ENCODE peak calls at places on chromosomes 5 and 9, in nine cellular contexts. One of them, this sample, is unnamed.

GRCh38 chr5:168165977-168166376 is 125.5 kb upstream of the WWC1 start:
- DNase-seq in A549: no peak
- DNase-seq in K562: no peak
- DNase-seq in HepG2: no peak
- DNase-seq in GM12878: no peak
- DNase-seq in GM23338: no peak
- DNase-seq in SK-N-SH: no peak
- DNase-seq in HL-60: no peak
- DNase-seq in HCT116: no peak
- DNase-seq in this sample: no peak

GRCh38 chr5:68214472-68215207 is 916 bp upstream of the PIK3R1 start:
- DNase-seq in K562: peak
- DNase-seq in HepG2: no peak
- DNase-seq in GM12878: no peak
- DNase-seq in HCT116: no peak
- DNase-seq in HL-60: no peak
- DNase-seq in A549: peak
- DNase-seq in GM23338: peak
- DNase-seq in SK-N-SH: peak
- DNase-seq in this sample: no peak

GRCh38 chr5:175466700-175467318 is 11.6 kb upstream of the SFXN1 start:
- DNase-seq in GM12878: no peak
- DNase-seq in K562: no peak
- DNase-seq in HepG2: no peak
- DNase-seq in HCT116: no peak
- DNase-seq in GM23338: no peak
- DNase-seq in HL-60: no peak
- DNase-seq in SK-N-SH: no peak
- DNase-seq in A549: no peak
- DNase-seq in this sample: no peak

GRCh38 chr9:38208206-38208901 is 139.3 kb upstream of the SHB start:
- DNase-seq in A549: no peak
- DNase-seq in HL-60: no peak
- DNase-seq in GM12878: no peak
- DNase-seq in K562: no peak
- DNase-seq in SK-N-SH: no peak
- DNase-seq in HCT116: no peak
- DNase-seq in HepG2: peak
- DNase-seq in GM23338: no peak
- DNase-seq in this sample: no peak

GRCh38 chr9:81461196-81461595 is 228.2 kb downstream of the TLE1 start:
- DNase-seq in HL-60: no peak
- DNase-seq in GM12878: no peak
- DNase-seq in A549: no peak
- DNase-seq in K562: no peak
- DNase-seq in HCT116: no peak
- DNase-seq in HepG2: no peak
- DNase-seq in GM23338: no peak
- DNase-seq in SK-N-SH: no peak
- DNase-seq in this sample: no peak

GRCh38 chr9:91185193-91185886 is 176.4 kb downstream of the AUH start:
- DNase-seq in HL-60: no peak
- DNase-seq in K562: no peak
- DNase-seq in GM12878: no peak
- DNase-seq in A549: no peak
- DNase-seq in HCT116: no peak
- DNase-seq in HepG2: peak
- DNase-seq in GM23338: no peak
- DNase-seq in SK-N-SH: no peak
- DNase-seq in this sample: no peak

GRCh38 chr5:35003018-35003957 is 44.5 kb downstream of the AGXT2 start:
- DNase-seq in A549: peak
- DNase-seq in K562: peak
- DNase-seq in GM12878: peak
- DNase-seq in HepG2: peak
- DNase-seq in HCT116: peak
- DNase-seq in GM23338: peak
- DNase-seq in HL-60: peak
- DNase-seq in SK-N-SH: peak
- DNase-seq in this sample: peak

GRCh38 chr5:43008369-43009158 is 31.6 kb downstream of the ANXA2R start:
- DNase-seq in K562: peak
- DNase-seq in GM12878: no peak
- DNase-seq in A549: peak
- DNase-seq in HepG2: peak
- DNase-seq in SK-N-SH: peak
- DNase-seq in HL-60: peak
- DNase-seq in GM23338: peak
- DNase-seq in HCT116: peak
- DNase-seq in this sample: peak

GRCh38 chr5:147169399-147169798 is 65.4 kb upstream of the STK32A start:
- DNase-seq in A549: no peak
- DNase-seq in SK-N-SH: no peak
- DNase-seq in HepG2: peak
- DNase-seq in HCT116: no peak
- DNase-seq in GM12878: no peak
- DNase-seq in HL-60: no peak
- DNase-seq in GM23338: no peak
- DNase-seq in K562: no peak
- DNase-seq in this sample: no peak

GRCh38 chr5:177403194-177403825 is 2.8 kb upstream of the PFN3 start:
- DNase-seq in HepG2: no peak
- DNase-seq in HL-60: peak
- DNase-seq in K562: no peak
- DNase-seq in HCT116: no peak
- DNase-seq in GM23338: peak
- DNase-seq in SK-N-SH: no peak
- DNase-seq in A549: peak
- DNase-seq in GM12878: no peak
- DNase-seq in this sample: no peak

GRCh38 chr5:66494437-66494836 is 101.8 kb upstream of the MAST4 start:
- DNase-seq in A549: no peak
- DNase-seq in K562: peak
- DNase-seq in HepG2: no peak
- DNase-seq in HCT116: no peak
- DNase-seq in HL-60: no peak
- DNase-seq in SK-N-SH: no peak
- DNase-seq in GM12878: no peak
- DNase-seq in GM23338: peak
- DNase-seq in this sample: no peak

GRCh38 chr5:99019254-99019653 is 90.4 kb upstream of the CHD1 start:
- DNase-seq in A549: no peak
- DNase-seq in HCT116: no peak
- DNase-seq in GM23338: no peak
- DNase-seq in HepG2: no peak
- DNase-seq in K562: no peak
- DNase-seq in HL-60: no peak
- DNase-seq in SK-N-SH: no peak
- DNase-seq in GM12878: no peak
- DNase-seq in this sample: no peak

GRCh38 chr5:180283026-180283615 is 8.8 kb downstream of the MAPK9 start:
- DNase-seq in HL-60: no peak
- DNase-seq in A549: no peak
- DNase-seq in K562: no peak
- DNase-seq in SK-N-SH: no peak
- DNase-seq in HCT116: no peak
- DNase-seq in GM12878: no peak
- DNase-seq in HepG2: no peak
- DNase-seq in GM23338: no peak
- DNase-seq in this sample: no peak

GRCh38 chr9:127812009-127812408 is 9.3 kb downstream of the FPGS start:
- DNase-seq in HL-60: no peak
- DNase-seq in GM23338: no peak
- DNase-seq in K562: no peak
- DNase-seq in SK-N-SH: no peak
- DNase-seq in HCT116: no peak
- DNase-seq in GM12878: no peak
- DNase-seq in HepG2: no peak
- DNase-seq in A549: no peak
- DNase-seq in this sample: no peak

GRCh38 chr9:127808347-127809001 is 5.8 kb downstream of the FPGS start:
- DNase-seq in HepG2: no peak
- DNase-seq in SK-N-SH: peak
- DNase-seq in GM23338: no peak
- DNase-seq in K562: no peak
- DNase-seq in HL-60: no peak
- DNase-seq in GM12878: no peak
- DNase-seq in HCT116: no peak
- DNase-seq in A549: no peak
- DNase-seq in this sample: no peak

GRCh38 chr9:127810378-127811187 is 7.9 kb downstream of the FPGS start:
- DNase-seq in A549: no peak
- DNase-seq in HCT116: no peak
- DNase-seq in SK-N-SH: no peak
- DNase-seq in HepG2: no peak
- DNase-seq in GM23338: no peak
- DNase-seq in GM12878: no peak
- DNase-seq in HL-60: no peak
- DNase-seq in K562: no peak
- DNase-seq in this sample: no peak

GRCh38 chr9:127809002-127809561 is 6.4 kb downstream of the FPGS start:
- DNase-seq in GM12878: no peak
- DNase-seq in HL-60: no peak
- DNase-seq in K562: no peak
- DNase-seq in HCT116: no peak
- DNase-seq in SK-N-SH: peak
- DNase-seq in GM23338: no peak
- DNase-seq in A549: no peak
- DNase-seq in HepG2: no peak
- DNase-seq in this sample: no peak

DNA sequence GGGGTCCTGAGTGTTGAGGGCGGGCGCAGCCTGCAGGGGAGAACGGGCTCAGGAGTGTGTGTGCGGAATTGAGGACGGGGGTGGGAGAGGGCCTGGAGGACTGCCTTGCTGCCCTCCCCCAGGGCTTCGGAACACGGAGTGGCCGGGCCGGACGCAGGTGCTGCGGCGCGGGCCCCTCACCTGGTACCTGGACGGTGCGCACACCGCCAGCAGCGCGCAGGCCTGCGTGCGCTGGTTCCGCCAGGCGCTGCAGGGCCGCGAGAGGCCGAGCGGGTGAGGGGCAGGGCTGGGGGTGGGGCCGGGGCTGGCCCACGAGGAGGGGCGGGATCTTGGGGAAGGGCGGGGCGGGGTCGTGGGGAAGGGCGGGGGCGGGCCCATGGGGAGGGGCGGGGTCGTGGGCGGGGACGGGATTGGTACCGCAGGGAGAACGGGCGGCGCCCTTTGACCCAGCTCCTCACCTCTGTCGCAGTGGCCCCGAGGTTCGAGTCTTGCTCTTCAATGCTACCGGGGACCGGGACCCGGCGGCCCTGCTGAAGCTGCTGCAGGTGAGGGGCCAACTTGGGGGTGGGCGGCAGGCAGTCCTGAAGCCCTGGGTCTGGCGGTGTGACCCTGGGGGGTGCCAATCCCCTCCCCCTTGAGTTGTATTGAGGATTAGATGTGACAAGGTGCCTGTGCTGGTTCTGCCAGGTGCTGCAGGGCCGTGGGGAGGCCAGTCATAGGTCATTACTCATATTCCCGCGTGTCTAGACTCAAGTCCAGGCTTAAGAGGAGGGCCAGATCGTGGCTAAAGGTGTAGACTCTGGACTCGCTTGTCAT is 7.1 kb downstream of the FPGS start:
- DNase-seq in GM12878: no peak
- DNase-seq in HepG2: no peak
- DNase-seq in SK-N-SH: peak
- DNase-seq in GM23338: peak
- DNase-seq in K562: peak
- DNase-seq in HCT116: no peak
- DNase-seq in HL-60: no peak
- DNase-seq in A549: peak
- DNase-seq in this sample: no peak
- TF ChIP-seq REST in GM12878: no peak
- TF ChIP-seq REST in HepG2: no peak
- TF ChIP-seq REST in SK-N-SH: no peak
- TF ChIP-seq REST in GM23338: no peak
- TF ChIP-seq REST in K562: peak
- TF ChIP-seq REST in HCT116: no peak
- TF ChIP-seq REST in HL-60: no peak
- TF ChIP-seq REST in A549: no peak
- TF ChIP-seq REST in this sample: no peak

DNA sequence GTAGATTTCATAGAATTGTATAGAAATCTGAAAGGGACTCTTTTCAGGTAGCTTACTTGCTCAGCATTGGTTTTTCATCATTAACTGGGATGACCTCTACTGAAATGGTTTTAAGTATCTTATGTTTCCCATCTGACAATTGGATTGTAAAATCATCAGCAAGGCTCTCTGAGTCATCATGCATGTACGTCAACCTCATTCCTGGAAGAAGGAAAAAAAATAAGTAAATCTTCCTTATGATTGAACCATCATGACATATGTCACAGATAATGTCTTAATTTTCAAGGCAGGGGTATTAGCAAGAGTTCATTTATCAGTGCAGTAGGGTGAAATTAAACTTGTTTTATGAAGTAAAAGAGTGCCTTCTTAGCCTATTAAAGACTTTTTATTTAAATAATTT is 74.9 kb upstream of the CER1 start:
- DNase-seq in K562: no peak
- DNase-seq in SK-N-SH: no peak
- DNase-seq in A549: peak
- DNase-seq in HL-60: no peak
- DNase-seq in GM23338: no peak
- DNase-seq in HCT116: no peak
- DNase-seq in GM12878: no peak
- DNase-seq in HepG2: no peak
- DNase-seq in this sample: no peak
- H3K4me3 ChIP-seq in K562: no peak
- H3K4me3 ChIP-seq in SK-N-SH: no peak
- H3K4me3 ChIP-seq in A549: no peak
- H3K4me3 ChIP-seq in HL-60: no peak
- H3K4me3 ChIP-seq in GM23338: no peak
- H3K4me3 ChIP-seq in HCT116: no peak
- H3K4me3 ChIP-seq in GM12878: no peak
- H3K4me3 ChIP-seq in HepG2: no peak
- H3K4me3 ChIP-seq in this sample: no peak

GRCh38 chr9:17116400-17116837 is 18.4 kb upstream of the CNTLN start:
- DNase-seq in GM23338: peak
- DNase-seq in K562: peak
- DNase-seq in HCT116: peak
- DNase-seq in HepG2: peak
- DNase-seq in A549: peak
- DNase-seq in GM12878: no peak
- DNase-seq in HL-60: no peak
- DNase-seq in SK-N-SH: peak
- DNase-seq in this sample: no peak
- TF ChIP-seq REST in GM23338: no peak
- TF ChIP-seq REST in K562: no peak
- TF ChIP-seq REST in HCT116: no peak
- TF ChIP-seq REST in HepG2: no peak
- TF ChIP-seq REST in A549: no peak
- TF ChIP-seq REST in GM12878: no peak
- TF ChIP-seq REST in HL-60: no peak
- TF ChIP-seq REST in SK-N-SH: no peak
- TF ChIP-seq REST in this sample: no peak

DNA sequence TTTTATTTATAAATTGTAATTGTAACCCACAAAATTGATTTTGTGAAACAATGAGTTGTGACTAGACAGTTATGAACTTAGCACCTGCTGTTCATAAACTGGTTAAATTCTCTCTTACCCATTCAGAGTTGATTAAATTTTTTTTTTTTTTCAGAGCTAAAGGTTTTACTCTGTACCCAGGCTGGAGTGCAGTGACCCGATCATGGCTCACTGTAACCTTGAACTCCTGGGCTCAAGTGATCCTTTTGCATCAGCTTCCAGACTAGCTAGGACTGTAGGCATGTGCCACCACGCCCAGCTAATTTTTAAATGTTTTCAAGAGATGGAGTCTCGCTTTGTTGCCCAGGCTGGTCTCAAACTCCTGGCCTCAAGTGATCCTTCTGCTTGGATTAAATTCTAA is 1.9 kb downstream of the HSD17B4 start:
- DNase-seq in GM23338: no peak
- DNase-seq in HepG2: peak
- DNase-seq in K562: no peak
- DNase-seq in GM12878: no peak
- DNase-seq in A549: no peak
- DNase-seq in SK-N-SH: no peak
- DNase-seq in HL-60: no peak
- DNase-seq in HCT116: no peak
- DNase-seq in this sample: no peak
- H3K4me3 ChIP-seq in GM23338: peak
- H3K4me3 ChIP-seq in HepG2: peak
- H3K4me3 ChIP-seq in K562: no peak
- H3K4me3 ChIP-seq in GM12878: no peak
- H3K4me3 ChIP-seq in A549: no peak
- H3K4me3 ChIP-seq in SK-N-SH: no peak
- H3K4me3 ChIP-seq in HL-60: no peak
- H3K4me3 ChIP-seq in HCT116: no peak
- H3K4me3 ChIP-seq in this sample: no peak

This sample was measured in Panc1.